ENCODE peak calls at places on chromosome 19, in seven cellular contexts. E is T-helper 1 cell, A is transverse colon, O is fibroblast of pulmonary artery, Y is NCI-H1105, C is myocyte, G is NCI-H446. K is an unnamed sample.

GRCh38 chr19:53037101-53038097 is 7.1 kb upstream of the ERVV-2 start:
- DNase-seq in E (no peak), A (no peak), O (peak; percentile 59), Y (no peak), C (peak; percentile 71), G (no peak), K (peak; percentile 19)

GRCh38 chr19:52535831-52536800 is 8.6 kb downstream of the ZNF808 start:
- DNase-seq in E (peak; percentile 90), A (peak; percentile 82), O (peak; percentile 71), Y (no peak), C (peak; percentile 61), G (no peak), K (peak; percentile 86)

GRCh38 chr19:1768248-1768647 is 14.9 kb downstream of the ONECUT3 start:
- DNase-seq in E (no peak), A (peak; percentile 20), O (no peak), Y (no peak), C (no peak), G (peak; percentile 38), K (no peak)

GRCh38 chr19:47766359-47766620 is 12.2 kb upstream of the SELENOW start:
- DNase-seq in E (no peak), A (no peak), O (no peak), Y (no peak), C (no peak), G (no peak), K (no peak)

GRCh38 chr19:3708207-3708931 is at the start of gene TJP3:
- DNase-seq in E (no peak), A (peak; percentile 87), O (no peak), Y (no peak), C (no peak), G (no peak), K (no peak)

GRCh38 chr19:13082192-13083007 is 20.3 kb downstream of the LYL1 start:
- DNase-seq in E (no peak), A (no peak), O (peak; percentile 58), Y (no peak), C (peak; percentile 61), G (no peak), K (no peak)

GRCh38 chr19:30159636-30160035 is 212.5 kb upstream of the ZNF536 start:
- DNase-seq in E (no peak), A (no peak), O (no peak), Y (no peak), C (no peak), G (no peak), K (no peak)

GRCh38 chr19:43526884-43527859 is at the start of gene ETHE1:
- DNase-seq in E (peak; percentile 65), A (peak; percentile 92), O (peak; percentile 50), Y (peak; percentile 51), C (peak; percentile 78), G (peak; percentile 76), K (peak; percentile 71)

GRCh38 chr19:54792814-54793213 is 10.6 kb upstream of the KIR2DL4 start:
- DNase-seq in E (no peak), A (no peak), O (no peak), Y (no peak), C (peak; percentile 1), G (no peak), K (no peak)

GRCh38 chr19:54114340-54114826 is 1.1 kb downstream of the TFPT start:
- DNase-seq in E (peak; percentile 41), A (peak; percentile 46), O (peak; percentile 42), Y (peak; percentile 24), C (peak; percentile 40), G (no peak), K (no peak)

GRCh38 chr19:7618771-7619510 is 10.4 kb downstream of the XAB2 start:
- DNase-seq in E (no peak), A (peak; percentile 76), O (no peak), Y (no peak), C (no peak), G (no peak), K (no peak)

GRCh38 chr19:46875234-46875633 is 14.4 kb downstream of the ARHGAP35 start:
- DNase-seq in E (no peak), A (no peak), O (no peak), Y (no peak), C (no peak), G (no peak), K (no peak)

GRCh38 chr19:8333771-8334457 is 9.1 kb downstream of the KANK3 start:
- DNase-seq in E (no peak), A (no peak), O (no peak), Y (peak; percentile 27), C (no peak), G (no peak), K (no peak)

GRCh38 chr19:19581391-19581790 is 37.1 kb downstream of the PBX4 start:
- DNase-seq in E (no peak), A (no peak), O (no peak), Y (no peak), C (no peak), G (no peak), K (no peak)

GRCh38 chr19:15843186-15843585 is 27.7 kb upstream of the OR10H1 start:
- DNase-seq in E (no peak), A (no peak), O (no peak), Y (no peak), C (no peak), G (no peak), K (no peak)

GRCh38 chr19:42497492-42498226 is 30.6 kb downstream of the CEACAM1 start:
- DNase-seq in E (no peak), A (peak; percentile 61), O (no peak), Y (no peak), C (no peak), G (no peak), K (no peak)

GRCh38 chr19:55641376-55642152 is 762 bp downstream of the ZNF580 start:
- DNase-seq in E (no peak), A (no peak), O (peak; percentile 36), Y (no peak), C (peak; percentile 34), G (no peak), K (no peak)

GRCh38 chr19:41352609-41353465 is 885 bp downstream of the TGFB1 start:
- DNase-seq in E (peak; percentile 72), A (peak; percentile 78), O (peak; percentile 51), Y (no peak), C (peak; percentile 67), G (no peak), K (peak; percentile 81)

GRCh38 chr19:34847393-34847792 is 74.4 kb upstream of the ZNF599 start:
- DNase-seq in E (no peak), A (no peak), O (no peak), Y (no peak), C (no peak), G (no peak), K (no peak)

GRCh38 chr19:7751157-7751783 is 3.9 kb upstream of the CD209 start:
- DNase-seq in E (no peak), A (no peak), O (peak; percentile 4), Y (no peak), C (peak; percentile 3), G (no peak), K (no peak)

GRCh38 chr19:38664503-38665211 is 17.2 kb downstream of the ACTN4 start:
- DNase-seq in E (no peak), A (no peak), O (no peak), Y (no peak), C (peak; percentile 84), G (no peak), K (no peak)

GRCh38 chr19:3369337-3370213 is 3.2 kb downstream of the NFIC start:
- DNase-seq in E (no peak), A (peak; percentile 63), O (peak; percentile 44), Y (no peak), C (peak; percentile 79), G (peak; percentile 73), K (no peak)

GRCh38 chr19:50430888-50431342 is 1.8 kb upstream of the MYBPC2 start:
- DNase-seq in E (no peak), A (no peak), O (no peak), Y (no peak), C (no peak), G (no peak), K (no peak)

GRCh38 chr19:4431808-4432674 is 25.6 kb downstream of the UBXN6 start:
- DNase-seq in E (no peak), A (no peak), O (no peak), Y (no peak), C (no peak), G (no peak), K (no peak)

GRCh38 chr19:3357731-3358391 is 8.5 kb upstream of the NFIC start:
- DNase-seq in E (no peak), A (no peak), O (no peak), Y (no peak), C (no peak), G (no peak), K (no peak)

K was measured in natural killer cell.